ENCODE peak calls at places on chromosomes 7 and 10, in eight cellular contexts. One of them, this sample, is unnamed.

GRCh38 chr7:157310676-157311185 is 26.1 kb upstream of the DNAJB6 start:
- DNase-seq in astrocyte of the spinal cord: no peak
- DNase-seq in NCI-H1417: no peak
- DNase-seq in dorsolateral prefrontal cortex: no peak
- DNase-seq in T-helper 2 cell: no peak
- DNase-seq in stimulated activated CD4-positive, alpha-beta T cell treated with anti-CD3 and anti-CD28 coated beads, Interleukin-1b, Interleukin-23, amount 100 ng/mL, for 1 hour: no peak
- DNase-seq in kidney epithelial cell: no peak
- DNase-seq in LoVo: no peak
- DNase-seq in this sample: no peak

GRCh38 chr7:133770863-133771492 is 356.2 kb upstream of the LRGUK start:
- DNase-seq in astrocyte of the spinal cord: peak
- DNase-seq in NCI-H1417: peak
- DNase-seq in dorsolateral prefrontal cortex: no peak
- DNase-seq in T-helper 2 cell: no peak
- DNase-seq in stimulated activated CD4-positive, alpha-beta T cell treated with anti-CD3 and anti-CD28 coated beads, Interleukin-1b, Interleukin-23, amount 100 ng/mL, for 1 hour: no peak
- DNase-seq in kidney epithelial cell: peak
- DNase-seq in LoVo: no peak
- DNase-seq in this sample: no peak

GRCh38 chr7:74272305-74273038 is 16.7 kb upstream of the CLIP2 start:
- DNase-seq in astrocyte of the spinal cord: peak
- DNase-seq in NCI-H1417: no peak
- DNase-seq in dorsolateral prefrontal cortex: peak
- DNase-seq in T-helper 2 cell: no peak
- DNase-seq in stimulated activated CD4-positive, alpha-beta T cell treated with anti-CD3 and anti-CD28 coated beads, Interleukin-1b, Interleukin-23, amount 100 ng/mL, for 1 hour: no peak
- DNase-seq in kidney epithelial cell: peak
- DNase-seq in LoVo: no peak
- DNase-seq in this sample: no peak

GRCh38 chr10:100562008-100562672 is 26.4 kb downstream of the HIF1AN start:
- DNase-seq in astrocyte of the spinal cord: peak
- DNase-seq in NCI-H1417: no peak
- DNase-seq in dorsolateral prefrontal cortex: peak
- DNase-seq in T-helper 2 cell: peak
- DNase-seq in stimulated activated CD4-positive, alpha-beta T cell treated with anti-CD3 and anti-CD28 coated beads, Interleukin-1b, Interleukin-23, amount 100 ng/mL, for 1 hour: peak
- DNase-seq in kidney epithelial cell: peak
- DNase-seq in LoVo: peak
- DNase-seq in this sample: peak

GRCh38 chr10:86962136-86962980 is 4.0 kb downstream of the SNCG start:
- DNase-seq in astrocyte of the spinal cord: no peak
- DNase-seq in NCI-H1417: no peak
- DNase-seq in dorsolateral prefrontal cortex: no peak
- DNase-seq in T-helper 2 cell: no peak
- DNase-seq in stimulated activated CD4-positive, alpha-beta T cell treated with anti-CD3 and anti-CD28 coated beads, Interleukin-1b, Interleukin-23, amount 100 ng/mL, for 1 hour: no peak
- DNase-seq in kidney epithelial cell: no peak
- DNase-seq in LoVo: no peak
- DNase-seq in this sample: no peak

GRCh38 chr10:35470535-35470934 is 134.2 kb downstream of the CCNY start:
- DNase-seq in astrocyte of the spinal cord: no peak
- DNase-seq in NCI-H1417: peak
- DNase-seq in dorsolateral prefrontal cortex: peak
- DNase-seq in T-helper 2 cell: no peak
- DNase-seq in stimulated activated CD4-positive, alpha-beta T cell treated with anti-CD3 and anti-CD28 coated beads, Interleukin-1b, Interleukin-23, amount 100 ng/mL, for 1 hour: no peak
- DNase-seq in kidney epithelial cell: no peak
- DNase-seq in LoVo: no peak
- DNase-seq in this sample: no peak

GRCh38 chr10:59265140-59265539 is 88.7 kb downstream of the PHYHIPL start:
- DNase-seq in astrocyte of the spinal cord: no peak
- DNase-seq in NCI-H1417: no peak
- DNase-seq in dorsolateral prefrontal cortex: no peak
- DNase-seq in T-helper 2 cell: no peak
- DNase-seq in stimulated activated CD4-positive, alpha-beta T cell treated with anti-CD3 and anti-CD28 coated beads, Interleukin-1b, Interleukin-23, amount 100 ng/mL, for 1 hour: no peak
- DNase-seq in kidney epithelial cell: no peak
- DNase-seq in LoVo: no peak
- DNase-seq in this sample: no peak

GRCh38 chr10:3828404-3829192 is 43.6 kb upstream of the KLF6 start:
- DNase-seq in astrocyte of the spinal cord: peak
- DNase-seq in NCI-H1417: no peak
- DNase-seq in dorsolateral prefrontal cortex: no peak
- DNase-seq in T-helper 2 cell: peak
- DNase-seq in stimulated activated CD4-positive, alpha-beta T cell treated with anti-CD3 and anti-CD28 coated beads, Interleukin-1b, Interleukin-23, amount 100 ng/mL, for 1 hour: no peak
- DNase-seq in kidney epithelial cell: no peak
- DNase-seq in LoVo: peak
- DNase-seq in this sample: no peak

GRCh38 chr7:24836084-24836483 is 78.8 kb upstream of the GSDME start:
- DNase-seq in astrocyte of the spinal cord: no peak
- DNase-seq in NCI-H1417: no peak
- DNase-seq in dorsolateral prefrontal cortex: no peak
- DNase-seq in T-helper 2 cell: no peak
- DNase-seq in stimulated activated CD4-positive, alpha-beta T cell treated with anti-CD3 and anti-CD28 coated beads, Interleukin-1b, Interleukin-23, amount 100 ng/mL, for 1 hour: no peak
- DNase-seq in kidney epithelial cell: no peak
- DNase-seq in LoVo: no peak
- DNase-seq in this sample: peak

GRCh38 chr7:137592232-137592896 is 248.8 kb upstream of the PTN start:
- DNase-seq in astrocyte of the spinal cord: peak
- DNase-seq in NCI-H1417: peak
- DNase-seq in dorsolateral prefrontal cortex: peak
- DNase-seq in T-helper 2 cell: no peak
- DNase-seq in stimulated activated CD4-positive, alpha-beta T cell treated with anti-CD3 and anti-CD28 coated beads, Interleukin-1b, Interleukin-23, amount 100 ng/mL, for 1 hour: no peak
- DNase-seq in kidney epithelial cell: no peak
- DNase-seq in LoVo: peak
- DNase-seq in this sample: no peak

GRCh38 chr7:79298145-79298760 is 155.2 kb downstream of the MAGI2 start:
- DNase-seq in astrocyte of the spinal cord: peak
- DNase-seq in NCI-H1417: peak
- DNase-seq in dorsolateral prefrontal cortex: peak
- DNase-seq in T-helper 2 cell: no peak
- DNase-seq in stimulated activated CD4-positive, alpha-beta T cell treated with anti-CD3 and anti-CD28 coated beads, Interleukin-1b, Interleukin-23, amount 100 ng/mL, for 1 hour: no peak
- DNase-seq in kidney epithelial cell: peak
- DNase-seq in LoVo: peak
- DNase-seq in this sample: no peak

GRCh38 chr7:80140388-80140787 is 5.8 kb downstream of the GNAI1 start:
- DNase-seq in astrocyte of the spinal cord: no peak
- DNase-seq in NCI-H1417: no peak
- DNase-seq in dorsolateral prefrontal cortex: no peak
- DNase-seq in T-helper 2 cell: no peak
- DNase-seq in stimulated activated CD4-positive, alpha-beta T cell treated with anti-CD3 and anti-CD28 coated beads, Interleukin-1b, Interleukin-23, amount 100 ng/mL, for 1 hour: no peak
- DNase-seq in kidney epithelial cell: no peak
- DNase-seq in LoVo: no peak
- DNase-seq in this sample: no peak

GRCh38 chr7:33764752-33765451 is 140.4 kb upstream of the BMPER start:
- DNase-seq in astrocyte of the spinal cord: peak
- DNase-seq in NCI-H1417: no peak
- DNase-seq in dorsolateral prefrontal cortex: no peak
- DNase-seq in T-helper 2 cell: no peak
- DNase-seq in stimulated activated CD4-positive, alpha-beta T cell treated with anti-CD3 and anti-CD28 coated beads, Interleukin-1b, Interleukin-23, amount 100 ng/mL, for 1 hour: no peak
- DNase-seq in kidney epithelial cell: no peak
- DNase-seq in LoVo: no peak
- DNase-seq in this sample: no peak

GRCh38 chr7:92835851-92836488 is 403 bp downstream of the CDK6 start:
- DNase-seq in astrocyte of the spinal cord: peak
- DNase-seq in NCI-H1417: peak
- DNase-seq in dorsolateral prefrontal cortex: peak
- DNase-seq in T-helper 2 cell: peak
- DNase-seq in stimulated activated CD4-positive, alpha-beta T cell treated with anti-CD3 and anti-CD28 coated beads, Interleukin-1b, Interleukin-23, amount 100 ng/mL, for 1 hour: no peak
- DNase-seq in kidney epithelial cell: no peak
- DNase-seq in LoVo: peak
- DNase-seq in this sample: peak

GRCh38 chr7:29003703-29004102 is 45.6 kb upstream of the TRIL start:
- DNase-seq in astrocyte of the spinal cord: no peak
- DNase-seq in NCI-H1417: no peak
- DNase-seq in dorsolateral prefrontal cortex: no peak
- DNase-seq in T-helper 2 cell: no peak
- DNase-seq in stimulated activated CD4-positive, alpha-beta T cell treated with anti-CD3 and anti-CD28 coated beads, Interleukin-1b, Interleukin-23, amount 100 ng/mL, for 1 hour: no peak
- DNase-seq in kidney epithelial cell: no peak
- DNase-seq in LoVo: no peak
- DNase-seq in this sample: no peak

GRCh38 chr7:131108212-131108980 is 219.3 kb upstream of the MKLN1 start:
- DNase-seq in astrocyte of the spinal cord: peak
- DNase-seq in NCI-H1417: peak
- DNase-seq in dorsolateral prefrontal cortex: no peak
- DNase-seq in T-helper 2 cell: peak
- DNase-seq in stimulated activated CD4-positive, alpha-beta T cell treated with anti-CD3 and anti-CD28 coated beads, Interleukin-1b, Interleukin-23, amount 100 ng/mL, for 1 hour: no peak
- DNase-seq in kidney epithelial cell: no peak
- DNase-seq in LoVo: no peak
- DNase-seq in this sample: no peak

GRCh38 chr7:95865716-95866371 is 93.5 kb downstream of the DYNC1I1 start:
- DNase-seq in astrocyte of the spinal cord: peak
- DNase-seq in NCI-H1417: no peak
- DNase-seq in dorsolateral prefrontal cortex: no peak
- DNase-seq in T-helper 2 cell: no peak
- DNase-seq in stimulated activated CD4-positive, alpha-beta T cell treated with anti-CD3 and anti-CD28 coated beads, Interleukin-1b, Interleukin-23, amount 100 ng/mL, for 1 hour: no peak
- DNase-seq in kidney epithelial cell: no peak
- DNase-seq in LoVo: no peak
- DNase-seq in this sample: no peak

GRCh38 chr7:123863461-123863860 is 18.5 kb downstream of the HYAL4 start:
- DNase-seq in astrocyte of the spinal cord: no peak
- DNase-seq in NCI-H1417: no peak
- DNase-seq in dorsolateral prefrontal cortex: no peak
- DNase-seq in T-helper 2 cell: no peak
- DNase-seq in stimulated activated CD4-positive, alpha-beta T cell treated with anti-CD3 and anti-CD28 coated beads, Interleukin-1b, Interleukin-23, amount 100 ng/mL, for 1 hour: no peak
- DNase-seq in kidney epithelial cell: no peak
- DNase-seq in LoVo: no peak
- DNase-seq in this sample: no peak

GRCh38 chr10:131943021-131943814 is 38.5 kb downstream of the BNIP3 start:
- DNase-seq in astrocyte of the spinal cord: no peak
- DNase-seq in NCI-H1417: no peak
- DNase-seq in dorsolateral prefrontal cortex: no peak
- DNase-seq in T-helper 2 cell: no peak
- DNase-seq in stimulated activated CD4-positive, alpha-beta T cell treated with anti-CD3 and anti-CD28 coated beads, Interleukin-1b, Interleukin-23, amount 100 ng/mL, for 1 hour: no peak
- DNase-seq in kidney epithelial cell: no peak
- DNase-seq in LoVo: no peak
- DNase-seq in this sample: no peak

GRCh38 chr10:73884017-73884416 is 9.7 kb upstream of the CAMK2G start:
- DNase-seq in astrocyte of the spinal cord: no peak
- DNase-seq in NCI-H1417: no peak
- DNase-seq in dorsolateral prefrontal cortex: no peak
- DNase-seq in T-helper 2 cell: no peak
- DNase-seq in stimulated activated CD4-positive, alpha-beta T cell treated with anti-CD3 and anti-CD28 coated beads, Interleukin-1b, Interleukin-23, amount 100 ng/mL, for 1 hour: no peak
- DNase-seq in kidney epithelial cell: no peak
- DNase-seq in LoVo: no peak
- DNase-seq in this sample: no peak

GRCh38 chr10:51301644-51302043 is 227.4 kb downstream of the PRKG1 start:
- DNase-seq in astrocyte of the spinal cord: peak
- DNase-seq in NCI-H1417: no peak
- DNase-seq in dorsolateral prefrontal cortex: no peak
- DNase-seq in T-helper 2 cell: no peak
- DNase-seq in stimulated activated CD4-positive, alpha-beta T cell treated with anti-CD3 and anti-CD28 coated beads, Interleukin-1b, Interleukin-23, amount 100 ng/mL, for 1 hour: no peak
- DNase-seq in kidney epithelial cell: no peak
- DNase-seq in LoVo: no peak
- DNase-seq in this sample: no peak

GRCh38 chr10:92897916-92898315 is 49.6 kb downstream of the EXOC6 start:
- DNase-seq in astrocyte of the spinal cord: no peak
- DNase-seq in NCI-H1417: no peak
- DNase-seq in dorsolateral prefrontal cortex: no peak
- DNase-seq in T-helper 2 cell: no peak
- DNase-seq in stimulated activated CD4-positive, alpha-beta T cell treated with anti-CD3 and anti-CD28 coated beads, Interleukin-1b, Interleukin-23, amount 100 ng/mL, for 1 hour: no peak
- DNase-seq in kidney epithelial cell: no peak
- DNase-seq in LoVo: no peak
- DNase-seq in this sample: no peak

GRCh38 chr7:157411580-157411979 is 74.8 kb downstream of the DNAJB6 start:
- DNase-seq in astrocyte of the spinal cord: no peak
- DNase-seq in NCI-H1417: no peak
- DNase-seq in dorsolateral prefrontal cortex: no peak
- DNase-seq in T-helper 2 cell: peak
- DNase-seq in stimulated activated CD4-positive, alpha-beta T cell treated with anti-CD3 and anti-CD28 coated beads, Interleukin-1b, Interleukin-23, amount 100 ng/mL, for 1 hour: no peak
- DNase-seq in kidney epithelial cell: no peak
- DNase-seq in LoVo: no peak
- DNase-seq in this sample: no peak

GRCh38 chr7:130735273-130735716 is 1.3 kb upstream of the KLF14 start:
- DNase-seq in astrocyte of the spinal cord: peak
- DNase-seq in NCI-H1417: no peak
- DNase-seq in dorsolateral prefrontal cortex: no peak
- DNase-seq in T-helper 2 cell: no peak
- DNase-seq in stimulated activated CD4-positive, alpha-beta T cell treated with anti-CD3 and anti-CD28 coated beads, Interleukin-1b, Interleukin-23, amount 100 ng/mL, for 1 hour: no peak
- DNase-seq in kidney epithelial cell: no peak
- DNase-seq in LoVo: no peak
- DNase-seq in this sample: no peak

GRCh38 chr10:72038458-72039001 is 49.8 kb downstream of the SPOCK2 start:
- DNase-seq in astrocyte of the spinal cord: no peak
- DNase-seq in NCI-H1417: no peak
- DNase-seq in dorsolateral prefrontal cortex: no peak
- DNase-seq in T-helper 2 cell: no peak
- DNase-seq in stimulated activated CD4-positive, alpha-beta T cell treated with anti-CD3 and anti-CD28 coated beads, Interleukin-1b, Interleukin-23, amount 100 ng/mL, for 1 hour: no peak
- DNase-seq in kidney epithelial cell: no peak
- DNase-seq in LoVo: no peak
- DNase-seq in this sample: no peak

GRCh38 chr7:17095001-17095574 is 203.4 kb upstream of the AHR start:
- DNase-seq in astrocyte of the spinal cord: peak
- DNase-seq in NCI-H1417: no peak
- DNase-seq in dorsolateral prefrontal cortex: no peak
- DNase-seq in T-helper 2 cell: no peak
- DNase-seq in stimulated activated CD4-positive, alpha-beta T cell treated with anti-CD3 and anti-CD28 coated beads, Interleukin-1b, Interleukin-23, amount 100 ng/mL, for 1 hour: no peak
- DNase-seq in kidney epithelial cell: peak
- DNase-seq in LoVo: peak
- DNase-seq in this sample: no peak

GRCh38 chr7:155797262-155798250 is 14.7 kb downstream of the SHH start:
- DNase-seq in astrocyte of the spinal cord: no peak
- DNase-seq in NCI-H1417: no peak
- DNase-seq in dorsolateral prefrontal cortex: no peak
- DNase-seq in T-helper 2 cell: no peak
- DNase-seq in stimulated activated CD4-positive, alpha-beta T cell treated with anti-CD3 and anti-CD28 coated beads, Interleukin-1b, Interleukin-23, amount 100 ng/mL, for 1 hour: no peak
- DNase-seq in kidney epithelial cell: no peak
- DNase-seq in LoVo: no peak
- DNase-seq in this sample: no peak